ENCODE peak calls at places on chromosomes 13 and 19, in ten cellular contexts. K, O, J, V, D, A, E, W, L and P are unnamed samples.

GRCh38 chr13:30480292-30480947 is 14.7 kb upstream of the HMGB1 start:
- DNase-seq in L (no peak), W (no peak), A (no peak), E (no peak), J (no peak), O (no peak), D (no peak), V (no peak), K (peak), P (no peak)

GRCh38 chr13:45119469-45119989 is 781 bp upstream of the GTF2F2 start:
- DNase-seq in E (peak), K (no peak), D (no peak), L (peak), A (no peak), W (peak), O (no peak), J (no peak), V (no peak), P (no peak)

GRCh38 chr13:32042567-32042966 is 11.0 kb downstream of the FRY start:
- DNase-seq in K (no peak), V (no peak), D (no peak), J (no peak), A (no peak), L (no peak), W (no peak), O (no peak), E (no peak), P (no peak)

GRCh38 chr13:99162543-99162942 is 38.1 kb upstream of the UBAC2 start:
- DNase-seq in J (no peak), L (no peak), D (no peak), O (no peak), K (no peak), V (no peak), E (no peak), A (peak), W (no peak), P (no peak)

GRCh38 chr13:113960276-113960948 is 13.5 kb downstream of the C13orf46 start:
- DNase-seq in O (no peak), W (no peak), L (no peak), K (no peak), J (no peak), D (no peak), A (no peak), V (no peak), E (no peak), P (no peak)

GRCh38 chr13:113621046-113621445 is 36.5 kb downstream of the TFDP1 start:
- DNase-seq in L (no peak), D (no peak), W (no peak), E (no peak), J (no peak), A (no peak), O (peak), K (no peak), V (no peak), P (no peak)

GRCh38 chr19:40555978-40556689 is 20.5 kb upstream of the SHKBP1 start:
- DNase-seq in O (no peak), D (no peak), K (no peak), A (no peak), J (no peak), L (no peak), V (no peak), E (no peak), W (no peak), P (no peak)

GRCh38 chr19:10868872-10869547 is 2.3 kb upstream of the CARM1 start:
- DNase-seq in O (no peak), E (no peak), W (no peak), L (no peak), V (no peak), A (no peak), J (no peak), K (no peak), D (peak), P (no peak)

GRCh38 chr13:32211788-32212187 is 103.4 kb downstream of the ZAR1L start:
- DNase-seq in O (no peak), K (no peak), W (peak), E (no peak), J (no peak), L (no peak), D (no peak), V (no peak), A (peak), P (no peak)

GRCh38 chr19:29639086-29639485 is 26.2 kb upstream of the PLEKHF1 start:
- DNase-seq in L (no peak), J (no peak), W (no peak), A (no peak), D (no peak), V (no peak), K (no peak), O (no peak), E (no peak), P (no peak)

GRCh38 chr13:53191091-53191490 is 162.5 kb downstream of the OLFM4 start:
- DNase-seq in L (no peak), V (no peak), K (no peak), E (no peak), J (peak), O (no peak), A (no peak), D (no peak), W (no peak), P (peak)

GRCh38 chr19:16326401-16327130 is 1.9 kb downstream of the KLF2 start:
- DNase-seq in O (no peak), E (peak), K (no peak), J (peak), A (peak), V (no peak), D (peak), L (peak), W (no peak), P (no peak)

GRCh38 chr13:87057807-87058520 is 613.2 kb upstream of the SLITRK5 start:
- DNase-seq in K (no peak), O (no peak), W (no peak), J (no peak), A (no peak), V (no peak), L (no peak), D (no peak), E (no peak), P (no peak)

GRCh38 chr13:27118428-27119054 is 53.1 kb downstream of the USP12 start:
- DNase-seq in V (no peak), W (no peak), K (no peak), E (no peak), A (no peak), J (no peak), D (no peak), O (no peak), L (no peak), P (no peak)

GRCh38 chr19:53086949-53087348 is 16.3 kb downstream of the ZNF160 start:
- DNase-seq in J (no peak), A (peak), V (no peak), E (no peak), O (no peak), L (no peak), W (no peak), D (peak), K (no peak), P (no peak)

GRCh38 chr13:36858285-36858684 is 39.3 kb downstream of the RFXAP start:
- DNase-seq in D (no peak), W (peak), V (no peak), O (no peak), K (no peak), E (peak), J (no peak), A (no peak), L (no peak), P (no peak)

GRCh38 chr19:7397687-7398086 is 49.0 kb downstream of the ARHGEF18 start:
- DNase-seq in L (no peak), K (no peak), V (no peak), E (peak), D (no peak), A (no peak), W (peak), J (no peak), O (no peak), P (peak)

GRCh38 chr13:52651880-52652169 is 811 bp upstream of the SUGT1 start:
- DNase-seq in D (no peak), O (no peak), J (no peak), V (no peak), W (peak), E (no peak), L (no peak), A (no peak), K (no peak), P (no peak)

GRCh38 chr13:109412232-109412935 is 374.0 kb downstream of the IRS2 start:
- DNase-seq in W (no peak), K (peak), A (peak), J (peak), D (peak), V (no peak), E (no peak), L (no peak), O (peak), P (no peak)

GRCh38 chr19:39524495-39524894 is 8.2 kb downstream of the EID2B start:
- DNase-seq in A (no peak), W (no peak), E (no peak), L (no peak), O (no peak), D (no peak), K (no peak), V (no peak), J (no peak), P (no peak)

GRCh38 chr13:39232401-39232980 is 194.2 kb downstream of the NHLRC3 start:
- DNase-seq in W (no peak), L (no peak), V (no peak), J (no peak), E (no peak), A (no peak), K (no peak), D (no peak), O (no peak), P (no peak)

GRCh38 chr19:35135389-35135909 is 590 bp upstream of the LGI4 start:
- DNase-seq in W (no peak), L (no peak), E (peak), K (peak), D (peak), A (peak), V (peak), O (peak), J (peak), P (no peak)

GRCh38 chr13:50424993-50425392 is 409.7 kb downstream of the KCNRG start:
- DNase-seq in J (no peak), E (no peak), L (no peak), D (no peak), K (no peak), O (no peak), A (no peak), V (no peak), W (no peak), P (no peak)

GRCh38 chr13:72536668-72537399 is 190.6 kb downstream of the MZT1 start:
- DNase-seq in K (no peak), W (no peak), E (no peak), L (no peak), O (no peak), V (no peak), A (no peak), D (peak), J (no peak), P (no peak)

GRCh38 chr13:29847501-29847983 is 2.9 kb downstream of the UBL3 start:
- DNase-seq in J (no peak), O (no peak), K (no peak), V (no peak), D (no peak), W (no peak), A (no peak), L (no peak), E (peak), P (no peak)

GRCh38 chr19:51644636-51645271 is 1.9 kb downstream of the SIGLEC14 start:
- DNase-seq in V (no peak), D (no peak), K (no peak), O (no peak), E (no peak), W (no peak), L (no peak), J (no peak), A (no peak), P (no peak)

GRCh38 chr13:36130542-36131214 is 504 bp downstream of the DCLK1 start:
- DNase-seq in J (peak), K (no peak), V (peak), W (no peak), D (no peak), E (no peak), A (peak), O (no peak), L (no peak), P (no peak)

GRCh38 chr19:10719466-10719961 is 1.6 kb downstream of the DNM2 start:
- DNase-seq in K (no peak), V (no peak), O (peak), D (no peak), W (no peak), L (no peak), A (no peak), J (no peak), E (no peak), P (no peak)

GRCh38 chr13:49641810-49642291 is 13.5 kb downstream of the ARL11 start:
- DNase-seq in A (peak), O (no peak), V (peak), J (no peak), E (no peak), K (no peak), D (peak), L (no peak), W (peak), P (peak)

GRCh38 chr13:46170687-46171086 is 11.3 kb downstream of the LCP1 start:
- DNase-seq in K (no peak), J (no peak), D (no peak), V (no peak), E (peak), L (peak), A (no peak), W (no peak), O (no peak), P (no peak)

GRCh38 chr13:109381546-109382180 is 404.7 kb downstream of the IRS2 start:
- DNase-seq in L (no peak), W (peak), K (no peak), E (no peak), A (no peak), J (no peak), O (no peak), D (no peak), V (no peak), P (no peak)

GRCh38 chr19:10835089-10835753 is 791 bp downstream of the TMED1 start:
- DNase-seq in J (peak), K (peak), A (no peak), V (peak), L (no peak), D (peak), O (peak), E (no peak), W (no peak), P (no peak)

GRCh38 chr13:40484981-40485380 is 181.5 kb downstream of the FOXO1 start:
- DNase-seq in D (no peak), A (no peak), E (no peak), L (no peak), K (no peak), O (no peak), J (no peak), V (no peak), W (no peak), P (no peak)

GRCh38 chr19:30079200-30079599 is 137.2 kb downstream of the URI1 start:
- DNase-seq in A (no peak), J (no peak), D (no peak), O (no peak), V (no peak), K (no peak), W (no peak), E (no peak), L (no peak), P (no peak)

GRCh38 chr19:29502581-29502850 is 23.3 kb upstream of the VSTM2B start:
- DNase-seq in O (no peak), W (no peak), V (no peak), L (no peak), D (no peak), A (no peak), K (no peak), J (no peak), E (no peak), P (no peak)

GRCh38 chr13:37068962-37069361 is 9.5 kb upstream of the SUPT20H start:
- DNase-seq in K (no peak), J (no peak), W (no peak), L (no peak), A (no peak), E (no peak), D (no peak), V (no peak), O (no peak), P (no peak)

GRCh38 chr19:48833977-48834376 is 2.3 kb downstream of the HSD17B14 start:
- DNase-seq in D (no peak), K (no peak), O (no peak), J (peak), L (no peak), W (no peak), E (no peak), A (no peak), V (no peak), P (no peak)

GRCh38 chr19:15871570-15871969 is 26.3 kb downstream of the CYP4F2 start:
- DNase-seq in A (no peak), V (peak), L (no peak), D (peak), K (no peak), J (no peak), O (no peak), W (no peak), E (peak), P (no peak)

GRCh38 chr13:95267662-95268369 is 33.4 kb downstream of the ABCC4 start:
- DNase-seq in O (no peak), D (peak), A (no peak), E (no peak), V (no peak), J (no peak), L (no peak), K (peak), W (peak), P (no peak)
- H3K27ac ChIP-seq in O (no peak), D (no peak), A (no peak), E (no peak), V (no peak), J (no peak), L (no peak), K (peak), W (peak), P (peak)

GRCh38 chr19:2694196-2694595 is 8.3 kb downstream of the GNG7 start:
- DNase-seq in K (no peak), V (no peak), W (no peak), A (no peak), D (no peak), J (no peak), E (no peak), O (no peak), L (no peak), P (no peak)
- H3K27ac ChIP-seq in K (no peak), V (no peak), W (no peak), A (peak), D (no peak), J (no peak), E (no peak), O (no peak), L (no peak), P (no peak)

DNA sequence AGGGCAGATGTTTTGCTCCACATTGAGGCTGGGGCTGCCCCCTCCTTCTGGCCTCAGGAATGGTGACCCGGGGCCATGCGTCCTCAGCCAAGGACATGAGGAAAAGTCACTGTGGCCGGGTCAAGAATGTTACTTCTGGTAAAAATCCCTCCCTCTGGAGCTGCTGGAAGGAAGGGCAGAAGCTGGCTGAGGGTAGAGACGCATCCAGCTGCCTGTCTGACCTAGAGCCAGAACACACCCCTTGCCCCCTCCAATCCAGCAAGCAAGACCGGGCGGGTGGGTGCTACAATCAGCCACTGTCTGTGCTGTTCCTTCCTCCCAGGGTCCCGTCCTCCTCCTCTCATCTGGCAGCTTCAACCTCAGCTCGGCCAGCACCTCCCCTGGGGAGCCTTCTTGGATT is 59.0 kb downstream of the PTPRS start:
- DNase-seq in W (no peak), L (no peak), V (peak), O (no peak), E (no peak), K (peak), A (peak), J (no peak), D (no peak), P (no peak)
- H3K27ac ChIP-seq in W (no peak), L (no peak), V (peak), O (peak), E (no peak), K (no peak), A (peak), J (no peak), D (no peak), P (no peak)

GRCh38 chr19:50431343-50432220 is 1.1 kb upstream of the MYBPC2 start:
- DNase-seq in W (peak), K (peak), A (peak), J (peak), E (peak), V (peak), D (peak), O (peak), L (peak), P (no peak)

GRCh38 chr19:50432658-50433057 is at the start of gene MYBPC2:
- DNase-seq in E (no peak), J (no peak), W (no peak), O (no peak), V (no peak), L (no peak), A (no peak), D (no peak), K (peak), P (no peak)

GRCh38 chr19:50430888-50431342 is 1.8 kb upstream of the MYBPC2 start:
- DNase-seq in O (no peak), V (no peak), A (no peak), J (no peak), L (no peak), E (no peak), K (no peak), D (no peak), W (no peak), P (no peak)

GRCh38 chr19:50433201-50434180 is 799 bp downstream of the MYBPC2 start:
- DNase-seq in E (no peak), O (peak), V (no peak), A (no peak), D (no peak), L (no peak), W (no peak), K (no peak), J (no peak), P (no peak)

GRCh38 chr19:50432221-50432626 is 468 bp upstream of the MYBPC2 start:
- DNase-seq in D (no peak), W (no peak), V (no peak), O (no peak), J (no peak), L (no peak), K (no peak), A (no peak), E (no peak), P (no peak)
- H3K27ac ChIP-seq in D (no peak), W (no peak), V (peak), O (peak), J (no peak), L (no peak), K (no peak), A (peak), E (peak), P (no peak)

GRCh38 chr19:870963-871401 is 11.5 kb downstream of the CFD start:
- DNase-seq in W (no peak), L (no peak), V (no peak), O (no peak), D (no peak), E (no peak), J (no peak), K (no peak), A (peak), P (no peak)

GRCh38 chr19:869245-870177 is 10.0 kb downstream of the CFD start:
- DNase-seq in A (peak), O (no peak), V (peak), D (peak), E (no peak), W (peak), L (no peak), J (no peak), K (no peak), P (peak)

GRCh38 chr19:871446-872265 is 12.2 kb downstream of the CFD start:
- DNase-seq in O (no peak), A (no peak), E (peak), V (no peak), J (peak), L (no peak), K (no peak), W (no peak), D (no peak), P (no peak)

GRCh38 chr19:868458-869244 is 9.2 kb downstream of the CFD start:
- DNase-seq in A (no peak), J (no peak), O (no peak), D (peak), E (no peak), W (no peak), L (no peak), K (no peak), V (no peak), P (no peak)

GRCh38 chr19:870314-870713 is 10.8 kb downstream of the CFD start:
- DNase-seq in J (no peak), W (no peak), D (no peak), A (no peak), K (no peak), O (no peak), L (no peak), V (no peak), E (no peak), P (no peak)
- H3K27ac ChIP-seq in J (no peak), W (peak), D (no peak), A (peak), K (no peak), O (no peak), L (no peak), V (peak), E (no peak), P (no peak)

GRCh38 chr19:4065430-4066175 is 1.1 kb downstream of the ZBTB7A start:
- DNase-seq in J (peak), V (peak), L (peak), A (peak), K (peak), E (peak), O (peak), W (peak), D (peak), P (peak)

GRCh38 chr19:4068058-4068966 is 1.6 kb upstream of the ZBTB7A start:
- DNase-seq in D (peak), E (no peak), K (no peak), V (no peak), A (no peak), L (no peak), W (no peak), O (peak), J (no peak), P (no peak)

GRCh38 chr19:4066176-4066606 is 508 bp downstream of the ZBTB7A start:
- DNase-seq in V (no peak), A (peak), O (peak), J (no peak), E (peak), K (no peak), L (no peak), D (peak), W (no peak), P (no peak)

GRCh38 chr19:4067396-4068057 is 828 bp upstream of the ZBTB7A start:
- DNase-seq in J (peak), A (no peak), V (no peak), E (no peak), K (no peak), W (no peak), L (no peak), O (peak), D (no peak), P (no peak)

GRCh38 chr19:4066682-4067395 is at the start of gene ZBTB7A:
- DNase-seq in O (peak), D (peak), L (peak), K (peak), W (no peak), J (peak), A (peak), E (peak), V (peak), P (no peak)
- H3K27ac ChIP-seq in O (peak), D (peak), L (peak), K (peak), W (peak), J (no peak), A (peak), E (peak), V (peak), P (peak)